ENCODE peak calls at places on chromosomes 1 and 21, in five cellular contexts. M, O, F, U and J are unnamed samples.

GRCh38 chr1:188594542-188595235 is 1765.9 kb downstream of the PLA2G4A start:
- DNase-seq in M (no peak), O (no peak), F (no peak), U (no peak), J (no peak)

GRCh38 chr1:240914506-240914905 is 302.6 kb upstream of the GREM2 start:
- DNase-seq in M (no peak), O (no peak), F (no peak), U (no peak), J (no peak)

GRCh38 chr1:161721738-161722343 is 497 bp downstream of the FCRLB start:
- DNase-seq in M (no peak), O (no peak), F (peak), U (no peak), J (peak)

GRCh38 chr1:9873385-9873784 is 36.7 kb downstream of the CTNNBIP1 start:
- DNase-seq in M (no peak), O (no peak), F (no peak), U (no peak), J (no peak)

GRCh38 chr21:43193651-43194302 is 25.0 kb downstream of the CRYAA start:
- DNase-seq in M (peak), O (no peak), F (peak), U (peak), J (no peak)

GRCh38 chr1:1032428-1032827 is 12.5 kb downstream of the AGRN start:
- DNase-seq in M (no peak), O (no peak), F (no peak), U (no peak), J (no peak)

GRCh38 chr1:206808615-206809014 is 36.3 kb upstream of the IL10 start:
- DNase-seq in M (no peak), O (no peak), F (peak), U (no peak), J (no peak)

GRCh38 chr1:226309398-226310122 is 596 bp upstream of the LIN9 start:
- DNase-seq in M (no peak), O (no peak), F (no peak), U (peak), J (peak)

GRCh38 chr21:46452719-46453118 is 6.0 kb upstream of the DIP2A start:
- DNase-seq in M (no peak), O (no peak), F (no peak), U (no peak), J (no peak)

GRCh38 chr21:42570362-42570761 is 56.7 kb downstream of the SLC37A1 start:
- DNase-seq in M (peak), O (no peak), F (no peak), U (no peak), J (no peak)

GRCh38 chr1:55700359-55701130 is 485.4 kb upstream of the USP24 start:
- DNase-seq in M (no peak), O (no peak), F (peak), U (no peak), J (no peak)

GRCh38 chr1:100400332-100400933 is 48.1 kb downstream of the CDC14A start:
- DNase-seq in M (no peak), O (no peak), F (no peak), U (peak), J (no peak)

GRCh38 chr1:66315675-66316074 is 218.3 kb upstream of the SGIP1 start:
- DNase-seq in M (no peak), O (no peak), F (peak), U (no peak), J (peak)

GRCh38 chr1:17091252-17091651 is 28.0 kb downstream of the PADI2 start:
- DNase-seq in M (no peak), O (no peak), F (no peak), U (no peak), J (no peak)

GRCh38 chr1:1540015-1540816 is at the start of gene TMEM240:
- DNase-seq in M (peak), O (no peak), F (peak), U (peak), J (no peak)

GRCh38 chr1:154983776-154984466 is 777 bp downstream of the FLAD1 start:
- DNase-seq in M (no peak), O (no peak), F (no peak), U (no peak), J (no peak)

GRCh38 chr1:194466706-194467105 is 1280.3 kb upstream of the B3GALT2 start:
- DNase-seq in M (no peak), O (no peak), F (no peak), U (no peak), J (no peak)

GRCh38 chr1:63775418-63776127 is 1.8 kb downstream of the ROR1 start:
- DNase-seq in M (no peak), O (no peak), F (peak), U (no peak), J (no peak)

GRCh38 chr1:31926846-31927660 is 11.1 kb downstream of the PTP4A2 start:
- DNase-seq in M (no peak), O (no peak), F (no peak), U (no peak), J (no peak)

DNA sequence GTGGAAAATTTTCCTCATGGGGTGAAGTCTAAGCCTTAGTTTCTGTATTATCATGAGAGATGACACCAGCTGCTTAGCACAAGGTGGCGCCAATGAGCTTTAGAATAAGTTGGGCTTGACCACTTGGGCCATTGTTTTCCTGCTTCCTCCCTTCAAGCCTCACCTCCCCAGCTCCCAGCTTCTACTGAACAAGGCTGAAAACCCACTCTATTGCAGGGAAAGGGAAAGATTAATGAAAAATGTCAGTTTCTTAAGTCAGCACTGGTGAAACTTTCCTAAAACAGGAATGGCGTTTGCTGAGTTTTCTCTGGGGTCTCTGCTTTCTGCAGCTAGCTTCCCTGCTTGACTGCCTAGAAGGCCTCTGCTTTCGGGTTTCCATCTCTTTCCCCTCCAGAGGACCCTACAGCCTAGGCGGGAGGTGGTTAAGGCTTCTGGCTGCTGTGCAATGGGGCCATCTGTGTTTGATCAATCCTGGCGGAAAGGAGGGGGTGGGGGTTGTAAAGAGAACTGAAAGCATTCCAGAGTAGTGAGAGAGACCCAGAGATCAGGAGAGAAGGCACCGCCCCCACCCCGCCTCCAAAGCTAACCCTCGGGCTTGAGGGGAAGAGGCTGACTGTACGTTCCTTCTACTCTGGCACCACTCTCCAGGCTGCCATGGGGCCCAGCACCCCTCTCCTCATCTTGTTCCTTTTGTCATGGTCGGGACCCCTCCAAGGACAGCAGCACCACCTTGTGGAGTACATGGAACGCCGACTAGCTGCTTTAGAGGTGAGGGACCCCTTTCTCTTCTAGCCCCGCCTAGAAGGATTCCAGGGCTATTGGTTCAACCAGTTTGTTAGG is at the start of gene OLFML3:
- DNase-seq in M (peak), O (peak), F (peak), U (peak), J (peak)
- TF ChIP-seq POLR2A in M (no peak), O (no peak), F (peak), U (no peak), J (no peak)

GRCh38 chr21:25735895-25736597 is 1.3 kb downstream of the GABPA start:
- DNase-seq in M (no peak), O (no peak), F (peak), U (no peak), J (no peak)

GRCh38 chr21:25733859-25734653 is 648 bp downstream of the ATP5PF start:
- DNase-seq in M (no peak), O (no peak), F (peak), U (no peak), J (peak)

GRCh38 chr21:25734654-25735220 is at the start of the genes ATP5PF and GABPA:
- DNase-seq in M (peak), O (peak), F (peak), U (peak), J (peak)

GRCh38 chr21:25732091-25732760 is 2.5 kb downstream of the ATP5PF start:
- DNase-seq in M (no peak), O (no peak), F (no peak), U (no peak), J (no peak)

DNA sequence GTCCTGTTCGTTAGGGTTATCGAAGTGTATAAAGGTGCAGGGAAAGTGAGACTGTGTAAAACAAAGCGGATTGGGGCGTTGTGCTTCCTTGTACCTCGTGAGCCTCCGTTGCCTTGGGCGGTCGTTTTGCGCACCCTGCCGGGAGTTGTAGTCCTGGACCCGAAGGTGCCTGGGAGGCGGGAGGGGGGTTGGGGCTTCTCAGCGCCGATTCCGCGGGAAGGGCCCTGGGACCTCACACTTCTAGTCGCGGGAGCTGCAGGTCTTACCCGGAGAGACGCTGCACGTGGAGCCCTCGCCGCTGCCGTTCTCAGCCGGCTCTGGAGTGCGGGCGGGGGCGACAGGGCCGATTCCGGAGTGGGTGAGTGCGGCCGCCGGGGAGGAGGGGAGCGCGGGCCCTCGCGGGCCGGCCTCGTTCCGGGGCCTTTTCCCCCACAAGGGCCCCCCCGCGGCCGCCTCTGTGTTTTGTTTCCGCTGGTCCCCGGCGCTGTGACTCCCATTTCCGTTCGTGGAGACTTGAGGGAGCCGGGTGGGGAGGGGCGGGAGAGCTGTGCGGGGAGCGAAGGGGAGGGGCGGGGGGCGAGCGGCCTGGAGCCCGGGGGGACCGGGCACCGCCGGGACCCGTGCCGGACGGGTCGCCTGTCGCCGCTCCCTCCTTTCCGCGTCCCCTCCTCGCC is 586 bp downstream of the GABPA start:
- DNase-seq in M (peak), O (no peak), F (peak), U (peak), J (peak)
- TF ChIP-seq CTCF in M (no peak), O (no peak), F (no peak), U (no peak), J (no peak)

GRCh38 chr1:205526431-205526830 is 22.0 kb downstream of the CDK18 start:
- DNase-seq in M (no peak), O (no peak), F (no peak), U (no peak), J (no peak)
- TF ChIP-seq POLR2A in M (no peak), O (no peak), F (no peak), U (no peak), J (no peak)

DNA sequence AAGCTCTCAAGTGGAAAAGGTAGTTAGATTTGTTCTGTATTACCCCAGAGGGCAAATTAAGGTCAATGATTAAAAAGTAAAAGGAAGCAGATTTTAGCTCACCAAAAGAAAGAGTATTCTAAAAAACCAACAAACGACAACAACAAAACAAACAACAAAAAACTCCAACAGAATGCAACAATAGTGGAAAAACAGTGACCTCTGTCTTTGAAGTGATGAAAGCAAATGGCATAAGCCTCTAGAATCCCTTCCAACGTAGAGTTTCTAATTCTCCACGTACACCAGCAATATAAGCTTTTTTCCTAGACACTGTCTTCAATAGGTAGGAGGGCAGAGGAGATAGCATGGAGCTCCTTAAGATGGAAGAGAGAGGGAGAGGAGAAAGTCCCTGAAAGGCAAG is 359.1 kb downstream of the TTLL7 start:
- DNase-seq in M (no peak), O (no peak), F (no peak), U (no peak), J (no peak)
- TF ChIP-seq CTCF in M (no peak), O (no peak), F (no peak), U (no peak), J (no peak)

GRCh38 chr21:36981049-36981391 is 14.6 kb upstream of the HLCS start:
- DNase-seq in M (no peak), O (no peak), F (no peak), U (no peak), J (no peak)

GRCh38 chr21:36976228-36976627 is 9.8 kb upstream of the HLCS start:
- DNase-seq in M (no peak), O (no peak), F (no peak), U (no peak), J (no peak)

GRCh38 chr21:36976882-36977651 is 10.6 kb upstream of the HLCS start:
- DNase-seq in M (peak), O (peak), F (peak), U (no peak), J (peak)

GRCh38 chr21:36981977-36982700 is 15.7 kb upstream of the HLCS start:
- DNase-seq in M (no peak), O (no peak), F (no peak), U (no peak), J (no peak)

DNA sequence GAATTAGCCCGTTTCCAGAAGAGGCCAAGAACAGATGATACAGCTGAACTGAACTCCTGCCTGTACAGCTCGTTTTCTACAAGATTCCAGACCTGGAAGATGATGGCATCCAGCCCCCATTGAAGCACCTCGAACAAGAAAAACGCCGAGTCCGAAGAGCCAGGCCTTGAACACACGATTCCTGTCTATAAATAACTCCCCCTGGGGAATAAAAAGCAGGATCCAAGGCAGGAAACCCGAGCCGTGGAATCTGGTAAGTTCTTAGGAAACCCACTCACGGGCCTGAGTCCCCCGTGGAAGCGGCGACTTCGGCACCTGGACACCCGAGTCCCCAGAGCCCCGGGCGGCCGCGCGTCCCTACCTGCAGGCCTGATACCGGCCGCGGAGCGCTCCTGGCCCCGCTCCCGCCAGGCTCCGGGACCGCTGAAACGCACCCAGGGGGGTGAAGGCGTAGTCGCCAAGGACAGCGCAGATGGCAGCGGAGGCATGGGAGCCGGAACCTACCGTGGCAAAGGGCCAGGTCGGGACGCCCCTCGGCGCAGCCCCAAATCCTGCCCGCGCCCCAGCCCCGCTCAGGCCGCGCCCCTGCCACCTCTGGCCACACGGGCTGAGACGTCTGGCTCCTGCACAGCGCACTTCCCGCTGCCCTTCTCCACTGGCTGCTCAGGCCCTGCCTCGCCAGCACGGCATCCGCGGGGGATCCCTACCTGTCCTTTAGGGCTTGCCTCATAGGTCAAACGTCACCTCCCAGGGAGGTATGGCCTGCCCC is 14.0 kb upstream of the HLCS start:
- DNase-seq in M (peak), O (no peak), F (no peak), U (peak), J (no peak)
- TF ChIP-seq POLR2A in M (no peak), O (no peak), F (no peak), U (no peak), J (no peak)

DNA sequence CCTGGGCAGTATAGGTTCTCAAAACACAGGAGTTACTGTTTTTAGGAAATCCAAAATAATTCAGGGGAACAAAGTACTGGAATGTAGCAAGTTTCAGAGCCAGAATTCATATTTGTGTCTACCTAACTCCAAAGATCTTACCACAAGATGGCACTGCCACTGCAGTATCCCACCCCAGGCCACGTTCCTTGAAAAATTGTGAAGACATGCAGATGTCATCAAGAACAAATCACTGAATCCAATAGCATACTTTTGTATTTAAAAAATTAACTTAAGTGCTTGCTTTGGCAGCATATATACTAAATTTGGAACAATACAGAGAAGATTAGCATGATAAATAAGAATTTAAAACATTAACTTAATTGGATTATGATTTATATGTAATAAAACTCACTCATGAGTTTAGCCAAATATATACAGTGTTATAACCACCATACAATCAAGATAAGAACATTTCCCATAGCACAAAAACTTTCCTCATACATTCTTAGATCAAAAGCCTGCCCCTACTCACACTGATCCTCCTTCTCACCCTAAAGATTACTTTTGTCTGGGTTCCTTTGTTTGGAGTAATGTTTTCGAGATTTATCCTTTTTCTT is 209.9 kb downstream of the FAF1 start:
- DNase-seq in M (no peak), O (no peak), F (peak), U (no peak), J (peak)
- TF ChIP-seq CTCF in M (no peak), O (peak), F (peak), U (peak), J (peak)

GRCh38 chr1:75796376-75797272 is at the start of gene MSH4:
- DNase-seq in M (no peak), O (no peak), F (no peak), U (no peak), J (no peak)
- TF ChIP-seq POLR2A in M (no peak), O (peak), F (no peak), U (no peak), J (no peak)

GRCh38 chr1:23800396-23801337 is at the start of gene GALE:
- DNase-seq in M (peak), O (peak), F (peak), U (peak), J (peak)
- TF ChIP-seq CTCF in M (peak), O (no peak), F (no peak), U (no peak), J (no peak)

GRCh38 chr1:27529638-27530018 is 39.7 kb upstream of the WASF2 start:
- DNase-seq in M (no peak), O (no peak), F (no peak), U (no peak), J (no peak)

GRCh38 chr1:27528701-27529637 is 39.0 kb upstream of the WASF2 start:
- DNase-seq in M (peak), O (no peak), F (peak), U (peak), J (no peak)

GRCh38 chr1:27527223-27527856 is 37.4 kb upstream of the WASF2 start:
- DNase-seq in M (peak), O (no peak), F (peak), U (peak), J (peak)

GRCh38 chr1:27526569-27527222 is 36.7 kb upstream of the WASF2 start:
- DNase-seq in M (no peak), O (no peak), F (peak), U (no peak), J (no peak)

GRCh38 chr1:27527857-27528700 is 38.1 kb upstream of the WASF2 start:
- DNase-seq in M (peak), O (no peak), F (no peak), U (no peak), J (no peak)
- TF ChIP-seq POLR2A in M (no peak), O (no peak), F (no peak), U (no peak), J (no peak)